ENCODE peak calls at places on chromosomes 7 and 10, in ten cellular contexts. X is T-cell; E is SK-MEL-5; L is thyroid gland; D is activated naive CD8-positive, alpha-beta T cell treated with anti-CD3 and anti-CD28 coated beads, Interleukin-2, amount 50 U/mL, for 24 hours; Y is AG08396; H is skeletal muscle cell; R is stimulated activated CD8-positive, alpha-beta memory T cell treated with anti-CD3 and anti-CD28 coated beads, Interleukin-12 subunit alpha, Interleukin-12 subunit beta, amount 100 ng/mL, for 4 hours; P is fibroblast of pulmonary artery; V is brain pericyte. K is an unnamed sample.

GRCh38 chr7:151249034-151249731 is 689 bp upstream of the SMARCD3 start:
- DNase-seq in D (no peak), P (peak), H (no peak), Y (peak), R (no peak), V (no peak), E (peak), X (no peak), L (peak), K (no peak)

GRCh38 chr10:23965123-23965522 is 243.8 kb upstream of the KIAA1217 start:
- DNase-seq in E (no peak), P (no peak), X (no peak), L (no peak), V (no peak), Y (no peak), D (no peak), R (no peak), H (no peak), K (no peak)

GRCh38 chr7:55871932-55872485 is 9.5 kb upstream of the SEPTIN14 start:
- DNase-seq in X (no peak), V (no peak), Y (no peak), P (no peak), D (no peak), H (no peak), L (no peak), R (no peak), E (no peak), K (no peak)

GRCh38 chr7:53131697-53132096 is 96.3 kb downstream of the POM121L12 start:
- DNase-seq in E (no peak), L (no peak), D (no peak), X (no peak), P (no peak), R (no peak), Y (no peak), V (no peak), H (no peak), K (no peak)

GRCh38 chr10:92531132-92531531 is 42.8 kb downstream of the IDE start:
- DNase-seq in E (no peak), R (no peak), L (no peak), D (no peak), P (no peak), Y (no peak), X (no peak), H (no peak), V (no peak), K (no peak)

GRCh38 chr10:112467541-112468075 is 20.6 kb downstream of the VTI1A start:
- DNase-seq in D (no peak), E (no peak), V (no peak), R (no peak), P (no peak), H (no peak), Y (no peak), X (no peak), L (no peak), K (no peak)

GRCh38 chr7:44236333-44236728 is 35.6 kb downstream of the YKT6 start:
- DNase-seq in V (no peak), X (no peak), L (no peak), P (no peak), R (no peak), Y (no peak), H (no peak), E (peak), D (no peak), K (no peak)

GRCh38 chr7:133796778-133797177 is 330.4 kb upstream of the LRGUK start:
- DNase-seq in Y (no peak), R (no peak), L (no peak), V (no peak), D (no peak), X (no peak), P (no peak), E (no peak), H (no peak), K (no peak)

GRCh38 chr7:389911-390601 is 100.1 kb downstream of the FOXL3 start:
- DNase-seq in V (no peak), H (no peak), Y (no peak), R (no peak), D (no peak), L (no peak), P (no peak), X (no peak), E (no peak), K (no peak)

GRCh38 chr7:40749877-40750276 is 615.1 kb downstream of the SUGCT start:
- DNase-seq in E (no peak), X (no peak), H (no peak), Y (peak), V (no peak), L (no peak), R (no peak), D (no peak), P (no peak), K (no peak)

GRCh38 chr7:84060760-84061261 is 133.8 kb downstream of the SEMA3A start:
- DNase-seq in E (no peak), X (no peak), R (no peak), P (peak), V (no peak), D (no peak), H (no peak), Y (no peak), L (no peak), K (no peak)

GRCh38 chr10:100864981-100865380 is 47.8 kb upstream of the SLF2 start:
- DNase-seq in V (no peak), H (no peak), D (no peak), R (no peak), Y (no peak), E (no peak), L (peak), P (no peak), X (no peak), K (no peak)

GRCh38 chr10:50309342-50309741 is 58.0 kb upstream of the ASAH2 start:
- DNase-seq in X (no peak), E (no peak), L (no peak), Y (no peak), H (no peak), V (no peak), R (no peak), D (no peak), P (no peak), K (no peak)

GRCh38 chr10:60082341-60083038 is 176.1 kb upstream of the CCDC6 start:
- DNase-seq in D (no peak), E (no peak), Y (no peak), H (no peak), R (no peak), L (no peak), X (no peak), V (no peak), P (no peak), K (no peak)

GRCh38 chr7:30652132-30652531 is 30.1 kb downstream of the CRHR2 start:
- DNase-seq in R (no peak), E (no peak), X (no peak), H (no peak), P (no peak), V (no peak), D (no peak), L (no peak), Y (no peak), K (no peak)

GRCh38 chr7:12013983-12014382 is 182.0 kb upstream of the THSD7A start:
- DNase-seq in L (no peak), R (no peak), Y (no peak), P (no peak), D (no peak), H (no peak), E (no peak), V (no peak), X (no peak), K (no peak)

GRCh38 chr7:99013266-99014112 is 130.4 kb downstream of the SMURF1 start:
- DNase-seq in X (no peak), V (no peak), Y (no peak), H (no peak), R (no peak), L (peak), P (no peak), E (no peak), D (no peak), K (no peak)

GRCh38 chr10:28910960-28911359 is 233.6 kb downstream of the BAMBI start:
- DNase-seq in E (no peak), L (no peak), Y (peak), X (no peak), V (no peak), R (no peak), P (peak), H (no peak), D (no peak), K (peak)

GRCh38 chr7:28151965-28152364 is 28.6 kb downstream of the JAZF1 start:
- DNase-seq in L (no peak), P (peak), H (peak), R (no peak), E (peak), X (no peak), Y (no peak), V (no peak), D (no peak), K (peak)

GRCh38 chr7:26035552-26035951 is 116.4 kb upstream of the NFE2L3 start:
- DNase-seq in H (no peak), X (no peak), P (no peak), Y (no peak), E (no peak), R (no peak), V (no peak), D (no peak), L (no peak), K (no peak)

GRCh38 chr10:129848571-129849451 is 115.3 kb downstream of the EBF3 start:
- DNase-seq in H (no peak), R (no peak), Y (no peak), E (no peak), V (no peak), X (no peak), D (no peak), P (no peak), L (no peak), K (no peak)

GRCh38 chr7:149261321-149261828 is 621 bp upstream of the ZNF783 start:
- DNase-seq in D (peak), E (peak), R (no peak), H (no peak), X (no peak), L (no peak), Y (no peak), V (no peak), P (peak), K (no peak)